ENCODE peak calls at places on chromosome 16, in five cellular contexts. U, R, O, G and V are unnamed samples.

GRCh38 chr16:64952177-64952576 is 169.7 kb downstream of the CDH11 start:
- DNase-seq in G (no peak), R (no peak), U (no peak), O (no peak), V (no peak)

GRCh38 chr16:81530296-81530721 is 85.7 kb downstream of the CMIP start:
- DNase-seq in R (no peak), O (peak), G (no peak), U (no peak), V (no peak)

GRCh38 chr16:17026600-17027242 is 444.0 kb downstream of the XYLT1 start:
- DNase-seq in O (no peak), G (no peak), R (no peak), U (no peak), V (no peak)

GRCh38 chr16:62711797-62712196 is 675.6 kb upstream of the CDH8 start:
- DNase-seq in G (no peak), O (no peak), R (no peak), U (peak), V (no peak)

GRCh38 chr16:14423344-14423743 is 206.7 kb downstream of the PARN start:
- DNase-seq in O (no peak), U (no peak), R (no peak), G (no peak), V (no peak)

GRCh38 chr16:80742331-80742730 is 62.1 kb downstream of the CDYL2 start:
- DNase-seq in U (no peak), R (no peak), O (no peak), G (no peak), V (no peak)

GRCh38 chr16:22948058-22948602 is 134.2 kb downstream of the HS3ST2 start:
- DNase-seq in O (peak), G (no peak), U (peak), R (no peak), V (no peak)

GRCh38 chr16:68676113-68676860 is 31.2 kb downstream of the CDH3 start:
- DNase-seq in O (peak), R (no peak), G (no peak), U (no peak), V (no peak)

GRCh38 chr16:72763927-72764628 is 283.9 kb downstream of the ZFHX3 start:
- DNase-seq in G (no peak), U (no peak), R (no peak), O (no peak), V (no peak)

GRCh38 chr16:75279277-75279676 is 27.9 kb upstream of the BCAR1 start:
- DNase-seq in G (no peak), O (peak), U (no peak), R (no peak), V (no peak)

GRCh38 chr16:28166394-28167208 is 45.2 kb downstream of the XPO6 start:
- DNase-seq in G (no peak), U (no peak), O (peak), R (no peak), V (no peak)

GRCh38 chr16:86752582-86753175 is 174.3 kb downstream of the FOXL1 start:
- DNase-seq in R (peak), U (no peak), O (no peak), G (no peak), V (no peak)

GRCh38 chr16:47143329-47143676 is 442 bp downstream of the NETO2 start:
- DNase-seq in G (peak), R (no peak), U (peak), O (peak), V (no peak)

GRCh38 chr16:74652249-74652648 is 14.4 kb downstream of the RFWD3 start:
- DNase-seq in R (no peak), G (no peak), O (no peak), U (no peak), V (no peak)

GRCh38 chr16:70597135-70597534 is 49.2 kb upstream of the IL34 start:
- DNase-seq in R (peak), O (no peak), G (no peak), U (no peak), V (no peak)

GRCh38 chr16:80210787-80211186 is 330.0 kb upstream of the DYNLRB2 start:
- DNase-seq in O (no peak), R (no peak), G (no peak), U (no peak), V (no peak)

GRCh38 chr16:2768403-2769089 is 8.5 kb downstream of the ELOB start:
- DNase-seq in R (no peak), U (no peak), G (no peak), O (peak), V (no peak)

GRCh38 chr16:13479549-13479948 is 440.4 kb upstream of the ERCC4 start:
- DNase-seq in R (no peak), O (no peak), U (no peak), G (no peak), V (no peak)

GRCh38 chr16:88471115-88471514 is 18.0 kb downstream of the ZFPM1 start:
- DNase-seq in R (no peak), G (no peak), O (no peak), U (no peak), V (no peak)

GRCh38 chr16:88472637-88473205 is 19.6 kb downstream of the ZFPM1 start:
- DNase-seq in U (no peak), R (no peak), O (no peak), G (no peak), V (no peak)

GRCh38 chr16:88469615-88470395 is 16.7 kb downstream of the ZFPM1 start:
- DNase-seq in R (no peak), G (no peak), O (no peak), U (no peak), V (no peak)

GRCh38 chr16:88472042-88472441 is 19.0 kb downstream of the ZFPM1 start:
- DNase-seq in U (no peak), O (no peak), G (no peak), R (no peak), V (no peak)

GRCh38 chr16:88471575-88471974 is 18.5 kb downstream of the ZFPM1 start:
- DNase-seq in U (no peak), G (no peak), R (no peak), O (peak), V (no peak)
- H3K27ac ChIP-seq in U (no peak), G (no peak), R (no peak), O (no peak), V (no peak)

DNA sequence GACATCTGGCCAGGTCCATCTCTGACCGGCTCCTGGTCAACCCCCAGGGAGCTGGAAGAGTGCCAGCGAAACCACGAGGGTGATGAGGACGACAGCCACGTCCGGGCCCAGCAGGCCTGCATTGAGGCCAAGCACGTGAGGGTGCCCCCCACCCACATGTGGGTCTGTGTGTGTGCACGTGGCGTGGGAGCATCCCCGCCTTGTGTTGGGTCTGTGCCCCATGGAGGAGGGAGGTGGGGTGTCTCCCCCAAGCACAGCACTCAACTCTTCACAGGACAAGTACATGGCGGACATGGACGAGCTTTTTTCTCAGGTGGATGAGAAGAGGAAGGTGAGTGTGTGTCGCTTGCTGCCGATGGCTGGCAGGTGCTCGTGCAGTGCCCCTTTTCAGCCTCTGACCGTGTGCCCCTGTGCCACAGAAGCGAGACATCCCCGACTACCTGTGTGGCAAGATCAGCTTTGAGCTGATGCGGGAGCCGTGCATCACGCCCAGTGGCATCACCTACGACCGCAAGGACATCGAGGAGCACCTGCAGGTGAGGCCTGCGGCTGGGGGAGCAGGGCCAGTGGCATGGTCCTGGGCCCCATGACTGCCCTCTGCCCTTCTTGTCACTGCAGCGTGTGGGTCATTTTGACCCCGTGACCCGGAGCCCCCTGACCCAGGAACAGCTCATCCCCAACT is 1.7 kb downstream of the STUB1 start:
- DNase-seq in G (no peak), O (no peak), R (no peak), U (no peak), V (no peak)
- H3K27ac ChIP-seq in G (no peak), O (no peak), R (peak), U (no peak), V (no peak)

DNA sequence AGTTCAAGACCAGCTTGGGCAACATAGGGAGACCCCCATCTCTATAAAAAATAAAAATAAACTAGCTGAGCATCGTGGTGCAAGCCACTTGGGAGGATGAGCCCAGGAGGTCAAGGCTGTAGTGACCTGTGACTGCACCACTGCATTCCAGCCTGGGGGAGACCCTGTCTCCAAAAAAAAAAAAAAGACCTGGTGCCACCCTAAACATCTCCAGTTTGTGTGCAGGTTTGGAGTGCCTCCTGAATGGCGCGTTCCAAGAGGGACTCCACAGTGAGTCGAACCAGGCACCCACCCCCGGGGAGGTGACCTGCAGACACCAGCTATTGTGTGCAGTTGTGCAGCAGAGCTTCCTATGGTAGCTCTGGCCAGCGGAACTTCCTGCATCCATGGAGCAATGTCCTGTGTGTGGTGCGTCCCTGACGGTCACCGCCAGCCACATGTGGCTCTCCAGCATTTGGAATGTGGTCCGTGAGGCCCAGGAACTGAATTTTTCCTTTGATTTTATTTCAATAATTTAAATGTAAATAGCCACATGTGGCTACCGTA is 107.3 kb upstream of the GSE1 start:
- DNase-seq in U (no peak), R (no peak), O (no peak), G (no peak), V (no peak)
- H3K27ac ChIP-seq in U (no peak), R (no peak), O (no peak), G (no peak), V (no peak)

GRCh38 chr16:66551362-66551761 is 1.0 kb upstream of the CKLF start:
- DNase-seq in R (no peak), G (no peak), U (peak), O (no peak), V (no peak)
- H3K27ac ChIP-seq in R (peak), G (peak), U (no peak), O (no peak), V (peak)

GRCh38 chr16:56312028-56312300 is 113.4 kb downstream of the AMFR start:
- DNase-seq in U (no peak), G (no peak), O (no peak), R (no peak), V (no peak)

GRCh38 chr16:56314244-56314850 is 111.0 kb downstream of the AMFR start:
- DNase-seq in G (no peak), O (no peak), U (no peak), R (no peak), V (no peak)

GRCh38 chr16:56312556-56312955 is 112.8 kb downstream of the AMFR start:
- DNase-seq in G (no peak), U (no peak), R (no peak), O (no peak), V (no peak)

GRCh38 chr16:56310685-56311084 is 114.7 kb downstream of the AMFR start:
- DNase-seq in U (no peak), O (no peak), R (no peak), G (no peak), V (no peak)

DNA sequence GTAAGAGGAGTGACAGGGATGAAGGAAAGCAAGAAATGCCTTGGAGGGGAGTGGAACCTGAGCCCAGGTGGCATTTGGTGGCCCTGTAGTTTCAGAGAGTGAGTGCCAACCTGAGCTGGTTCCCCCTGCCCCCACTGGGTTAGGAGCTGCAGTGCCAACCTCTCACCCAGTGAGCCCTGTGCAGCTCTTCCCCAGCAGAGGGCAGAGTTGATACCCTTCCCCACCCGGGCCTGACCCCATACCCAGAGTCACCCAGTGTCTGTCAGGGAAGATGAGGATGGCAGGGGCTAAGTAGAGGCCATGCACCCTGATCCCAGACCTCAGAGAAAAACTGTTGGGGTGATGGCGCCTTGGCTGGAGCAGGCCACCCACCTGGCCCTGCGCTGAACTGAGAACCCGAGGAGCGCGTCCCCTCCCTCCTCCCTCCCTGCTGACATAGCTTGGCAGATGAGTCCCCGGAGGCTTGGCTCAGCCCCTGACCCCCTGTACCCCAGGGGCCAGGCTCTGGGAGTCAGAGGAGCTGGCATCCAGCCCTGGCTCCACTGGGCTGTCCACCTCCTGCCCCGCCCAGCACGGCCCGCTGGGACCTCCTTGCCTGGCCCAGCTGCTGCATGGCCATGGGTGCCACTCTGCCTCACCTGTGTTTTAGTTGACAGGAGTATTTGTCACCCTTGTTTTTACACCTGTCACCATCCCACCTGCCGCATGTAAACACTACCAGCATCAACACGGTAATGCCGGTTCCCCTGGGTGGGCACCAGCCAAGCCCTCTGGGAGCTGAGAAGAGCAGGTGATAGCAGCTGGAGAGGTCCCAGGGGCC is 113.9 kb downstream of the AMFR start:
- DNase-seq in O (no peak), G (no peak), R (no peak), U (no peak), V (no peak)
- H3K27ac ChIP-seq in O (no peak), G (no peak), R (no peak), U (no peak), V (peak)